ENCODE peak calls at places on chromosome 5, in nine cellular contexts. One of them, this sample, is unnamed.
A peak's percentile ranks its signal among the peaks of the same experiment; 100 is the strongest.

GRCh38 chr5:35436441-35437057 is 181.1 kb upstream of the SPEF2 start:
- DNase-seq in activated CD4-positive, alpha-beta T cell treated with anti-CD3 and anti-CD28 coated beads, Interleukin-2, amount 50 U/mL, for 48 hours: no peak
- DNase-seq in AG04450: no peak
- DNase-seq in right atrium auricular region: no peak
- DNase-seq in stimulated activated CD8-positive, alpha-beta memory T cell treated with anti-CD3 and anti-CD28 coated beads, Interleukin-15, amount 100 ng/mL, for 1 hour: no peak
- DNase-seq in stimulated activated CD4-positive, alpha-beta T cell treated with anti-CD3 and anti-CD28 coated beads, Interleukin-2, amount 100 ng/mL, for 24 hours: no peak
- DNase-seq in left cardiac atrium: no peak
- DNase-seq in AML-193: peak; percentile 57
- DNase-seq in NCI-H2081: peak; percentile 41
- DNase-seq in this sample: no peak

GRCh38 chr5:139023276-139023675 is 148.1 kb upstream of the LRRTM2 start:
- DNase-seq in activated CD4-positive, alpha-beta T cell treated with anti-CD3 and anti-CD28 coated beads, Interleukin-2, amount 50 U/mL, for 48 hours: no peak
- DNase-seq in AG04450: no peak
- DNase-seq in right atrium auricular region: no peak
- DNase-seq in stimulated activated CD8-positive, alpha-beta memory T cell treated with anti-CD3 and anti-CD28 coated beads, Interleukin-15, amount 100 ng/mL, for 1 hour: no peak
- DNase-seq in stimulated activated CD4-positive, alpha-beta T cell treated with anti-CD3 and anti-CD28 coated beads, Interleukin-2, amount 100 ng/mL, for 24 hours: no peak
- DNase-seq in left cardiac atrium: no peak
- DNase-seq in AML-193: no peak
- DNase-seq in NCI-H2081: no peak
- DNase-seq in this sample: no peak

GRCh38 chr5:126926152-126926551 is 104.2 kb downstream of the MARCHF3 start:
- DNase-seq in activated CD4-positive, alpha-beta T cell treated with anti-CD3 and anti-CD28 coated beads, Interleukin-2, amount 50 U/mL, for 48 hours: no peak
- DNase-seq in AG04450: no peak
- DNase-seq in right atrium auricular region: no peak
- DNase-seq in stimulated activated CD8-positive, alpha-beta memory T cell treated with anti-CD3 and anti-CD28 coated beads, Interleukin-15, amount 100 ng/mL, for 1 hour: no peak
- DNase-seq in stimulated activated CD4-positive, alpha-beta T cell treated with anti-CD3 and anti-CD28 coated beads, Interleukin-2, amount 100 ng/mL, for 24 hours: no peak
- DNase-seq in left cardiac atrium: no peak
- DNase-seq in AML-193: no peak
- DNase-seq in NCI-H2081: no peak
- DNase-seq in this sample: no peak

GRCh38 chr5:77620404-77620803 is 18.1 kb downstream of the OTP start:
- DNase-seq in activated CD4-positive, alpha-beta T cell treated with anti-CD3 and anti-CD28 coated beads, Interleukin-2, amount 50 U/mL, for 48 hours: no peak
- DNase-seq in AG04450: no peak
- DNase-seq in right atrium auricular region: no peak
- DNase-seq in stimulated activated CD8-positive, alpha-beta memory T cell treated with anti-CD3 and anti-CD28 coated beads, Interleukin-15, amount 100 ng/mL, for 1 hour: no peak
- DNase-seq in stimulated activated CD4-positive, alpha-beta T cell treated with anti-CD3 and anti-CD28 coated beads, Interleukin-2, amount 100 ng/mL, for 24 hours: no peak
- DNase-seq in left cardiac atrium: no peak
- DNase-seq in AML-193: no peak
- DNase-seq in NCI-H2081: peak; percentile 51
- DNase-seq in this sample: no peak

GRCh38 chr5:91224459-91224858 is 158.7 kb downstream of the ARRDC3 start:
- DNase-seq in activated CD4-positive, alpha-beta T cell treated with anti-CD3 and anti-CD28 coated beads, Interleukin-2, amount 50 U/mL, for 48 hours: no peak
- DNase-seq in AG04450: no peak
- DNase-seq in right atrium auricular region: no peak
- DNase-seq in stimulated activated CD8-positive, alpha-beta memory T cell treated with anti-CD3 and anti-CD28 coated beads, Interleukin-15, amount 100 ng/mL, for 1 hour: no peak
- DNase-seq in stimulated activated CD4-positive, alpha-beta T cell treated with anti-CD3 and anti-CD28 coated beads, Interleukin-2, amount 100 ng/mL, for 24 hours: no peak
- DNase-seq in left cardiac atrium: no peak
- DNase-seq in AML-193: no peak
- DNase-seq in NCI-H2081: no peak
- DNase-seq in this sample: no peak

GRCh38 chr5:83583859-83584258 is 112.3 kb downstream of the VCAN start:
- DNase-seq in activated CD4-positive, alpha-beta T cell treated with anti-CD3 and anti-CD28 coated beads, Interleukin-2, amount 50 U/mL, for 48 hours: no peak
- DNase-seq in AG04450: no peak
- DNase-seq in right atrium auricular region: no peak
- DNase-seq in stimulated activated CD8-positive, alpha-beta memory T cell treated with anti-CD3 and anti-CD28 coated beads, Interleukin-15, amount 100 ng/mL, for 1 hour: no peak
- DNase-seq in stimulated activated CD4-positive, alpha-beta T cell treated with anti-CD3 and anti-CD28 coated beads, Interleukin-2, amount 100 ng/mL, for 24 hours: no peak
- DNase-seq in left cardiac atrium: no peak
- DNase-seq in AML-193: no peak
- DNase-seq in NCI-H2081: no peak
- DNase-seq in this sample: no peak

GRCh38 chr5:162209005-162209605 is 141.5 kb downstream of the GABRG2 start:
- DNase-seq in activated CD4-positive, alpha-beta T cell treated with anti-CD3 and anti-CD28 coated beads, Interleukin-2, amount 50 U/mL, for 48 hours: peak; percentile 14
- DNase-seq in AG04450: no peak
- DNase-seq in right atrium auricular region: no peak
- DNase-seq in stimulated activated CD8-positive, alpha-beta memory T cell treated with anti-CD3 and anti-CD28 coated beads, Interleukin-15, amount 100 ng/mL, for 1 hour: no peak
- DNase-seq in stimulated activated CD4-positive, alpha-beta T cell treated with anti-CD3 and anti-CD28 coated beads, Interleukin-2, amount 100 ng/mL, for 24 hours: peak; percentile 3
- DNase-seq in left cardiac atrium: peak; percentile 19
- DNase-seq in AML-193: peak; percentile 41
- DNase-seq in NCI-H2081: no peak
- DNase-seq in this sample: peak; percentile 3

GRCh38 chr5:94508421-94509148 is 109.8 kb downstream of the KIAA0825 start:
- DNase-seq in activated CD4-positive, alpha-beta T cell treated with anti-CD3 and anti-CD28 coated beads, Interleukin-2, amount 50 U/mL, for 48 hours: no peak
- DNase-seq in AG04450: no peak
- DNase-seq in right atrium auricular region: no peak
- DNase-seq in stimulated activated CD8-positive, alpha-beta memory T cell treated with anti-CD3 and anti-CD28 coated beads, Interleukin-15, amount 100 ng/mL, for 1 hour: no peak
- DNase-seq in stimulated activated CD4-positive, alpha-beta T cell treated with anti-CD3 and anti-CD28 coated beads, Interleukin-2, amount 100 ng/mL, for 24 hours: no peak
- DNase-seq in left cardiac atrium: no peak
- DNase-seq in AML-193: no peak
- DNase-seq in NCI-H2081: peak; percentile 4
- DNase-seq in this sample: no peak

GRCh38 chr5:33408816-33409215 is 31.9 kb upstream of the TARS1 start:
- DNase-seq in activated CD4-positive, alpha-beta T cell treated with anti-CD3 and anti-CD28 coated beads, Interleukin-2, amount 50 U/mL, for 48 hours: no peak
- DNase-seq in AG04450: no peak
- DNase-seq in right atrium auricular region: no peak
- DNase-seq in stimulated activated CD8-positive, alpha-beta memory T cell treated with anti-CD3 and anti-CD28 coated beads, Interleukin-15, amount 100 ng/mL, for 1 hour: no peak
- DNase-seq in stimulated activated CD4-positive, alpha-beta T cell treated with anti-CD3 and anti-CD28 coated beads, Interleukin-2, amount 100 ng/mL, for 24 hours: no peak
- DNase-seq in left cardiac atrium: no peak
- DNase-seq in AML-193: no peak
- DNase-seq in NCI-H2081: no peak
- DNase-seq in this sample: no peak

GRCh38 chr5:65075623-65076250 is 307.0 kb downstream of the CWC27 start:
- DNase-seq in activated CD4-positive, alpha-beta T cell treated with anti-CD3 and anti-CD28 coated beads, Interleukin-2, amount 50 U/mL, for 48 hours: no peak
- DNase-seq in AG04450: no peak
- DNase-seq in right atrium auricular region: no peak
- DNase-seq in stimulated activated CD8-positive, alpha-beta memory T cell treated with anti-CD3 and anti-CD28 coated beads, Interleukin-15, amount 100 ng/mL, for 1 hour: no peak
- DNase-seq in stimulated activated CD4-positive, alpha-beta T cell treated with anti-CD3 and anti-CD28 coated beads, Interleukin-2, amount 100 ng/mL, for 24 hours: no peak
- DNase-seq in left cardiac atrium: no peak
- DNase-seq in AML-193: no peak
- DNase-seq in NCI-H2081: no peak
- DNase-seq in this sample: no peak

GRCh38 chr5:95760291-95761191 is 29.4 kb downstream of the RHOBTB3 start:
- DNase-seq in activated CD4-positive, alpha-beta T cell treated with anti-CD3 and anti-CD28 coated beads, Interleukin-2, amount 50 U/mL, for 48 hours: no peak
- DNase-seq in AG04450: peak; percentile 96
- DNase-seq in right atrium auricular region: no peak
- DNase-seq in stimulated activated CD8-positive, alpha-beta memory T cell treated with anti-CD3 and anti-CD28 coated beads, Interleukin-15, amount 100 ng/mL, for 1 hour: no peak
- DNase-seq in stimulated activated CD4-positive, alpha-beta T cell treated with anti-CD3 and anti-CD28 coated beads, Interleukin-2, amount 100 ng/mL, for 24 hours: no peak
- DNase-seq in left cardiac atrium: no peak
- DNase-seq in AML-193: peak; percentile 57
- DNase-seq in NCI-H2081: no peak
- DNase-seq in this sample: peak; percentile 10

GRCh38 chr5:84480873-84481637 is 96.4 kb upstream of the EDIL3 start:
- DNase-seq in activated CD4-positive, alpha-beta T cell treated with anti-CD3 and anti-CD28 coated beads, Interleukin-2, amount 50 U/mL, for 48 hours: no peak
- DNase-seq in AG04450: no peak
- DNase-seq in right atrium auricular region: no peak
- DNase-seq in stimulated activated CD8-positive, alpha-beta memory T cell treated with anti-CD3 and anti-CD28 coated beads, Interleukin-15, amount 100 ng/mL, for 1 hour: no peak
- DNase-seq in stimulated activated CD4-positive, alpha-beta T cell treated with anti-CD3 and anti-CD28 coated beads, Interleukin-2, amount 100 ng/mL, for 24 hours: no peak
- DNase-seq in left cardiac atrium: no peak
- DNase-seq in AML-193: no peak
- DNase-seq in NCI-H2081: no peak
- DNase-seq in this sample: no peak

GRCh38 chr5:176573564-176574296 is 24.6 kb downstream of the CDHR2 start:
- DNase-seq in activated CD4-positive, alpha-beta T cell treated with anti-CD3 and anti-CD28 coated beads, Interleukin-2, amount 50 U/mL, for 48 hours: peak; percentile 87
- DNase-seq in AG04450: peak; percentile 8
- DNase-seq in right atrium auricular region: peak; percentile 69
- DNase-seq in stimulated activated CD8-positive, alpha-beta memory T cell treated with anti-CD3 and anti-CD28 coated beads, Interleukin-15, amount 100 ng/mL, for 1 hour: peak; percentile 75
- DNase-seq in stimulated activated CD4-positive, alpha-beta T cell treated with anti-CD3 and anti-CD28 coated beads, Interleukin-2, amount 100 ng/mL, for 24 hours: peak; percentile 87
- DNase-seq in left cardiac atrium: peak; percentile 75
- DNase-seq in AML-193: peak; percentile 29
- DNase-seq in NCI-H2081: peak; percentile 43
- DNase-seq in this sample: peak; percentile 74

GRCh38 chr5:145943674-145944121 is 7.3 kb downstream of the SH3RF2 start:
- DNase-seq in activated CD4-positive, alpha-beta T cell treated with anti-CD3 and anti-CD28 coated beads, Interleukin-2, amount 50 U/mL, for 48 hours: no peak
- DNase-seq in AG04450: no peak
- DNase-seq in right atrium auricular region: no peak
- DNase-seq in stimulated activated CD8-positive, alpha-beta memory T cell treated with anti-CD3 and anti-CD28 coated beads, Interleukin-15, amount 100 ng/mL, for 1 hour: no peak
- DNase-seq in stimulated activated CD4-positive, alpha-beta T cell treated with anti-CD3 and anti-CD28 coated beads, Interleukin-2, amount 100 ng/mL, for 24 hours: no peak
- DNase-seq in left cardiac atrium: peak; percentile 38
- DNase-seq in AML-193: peak; percentile 9
- DNase-seq in NCI-H2081: no peak
- DNase-seq in this sample: no peak